ENCODE peak calls at places on chromosome 20, in six cellular contexts. B is ascending aorta, E is progenitor cell of endocrine pancreas, V is cardiac fibroblast, D is glutamatergic neuron, I is lower leg skin. F is an unnamed sample.
A peak's percentile ranks its signal among the peaks of the same experiment; 100 is the strongest.

GRCh38 chr20:24948939-24949679 is at the start of gene CST7:
- DNase-seq in B (no peak), E (no peak), V (peak; percentile 2), D (no peak), I (peak; percentile 88), F (no peak)

GRCh38 chr20:24297928-24298327 is 171.5 kb upstream of the SYNDIG1 start:
- DNase-seq in B (no peak), E (no peak), V (no peak), D (no peak), I (no peak), F (no peak)

GRCh38 chr20:35742741-35743523 is 872 bp upstream of the RBM39 start:
- DNase-seq in B (no peak), E (no peak), V (peak; percentile 41), D (no peak), I (no peak), F (peak; percentile 22)

GRCh38 chr20:19960745-19961144 is 56.4 kb upstream of the NAA20 start:
- DNase-seq in B (no peak), E (no peak), V (no peak), D (no peak), I (no peak), F (no peak)

GRCh38 chr20:20465259-20465658 is 97.4 kb downstream of the INSM1 start:
- DNase-seq in B (no peak), E (no peak), V (peak; percentile 25), D (no peak), I (no peak), F (no peak)

GRCh38 chr20:24381886-24382285 is 87.5 kb upstream of the SYNDIG1 start:
- DNase-seq in B (no peak), E (no peak), V (no peak), D (no peak), I (no peak), F (no peak)

GRCh38 chr20:23242556-23243180 is 107.9 kb upstream of the NXT1 start:
- DNase-seq in B (no peak), E (no peak), V (no peak), D (no peak), I (no peak), F (no peak)

GRCh38 chr20:444117-444516 is 18.2 kb downstream of the TBC1D20 start:
- DNase-seq in B (no peak), E (no peak), V (no peak), D (no peak), I (no peak), F (no peak)

GRCh38 chr20:21571841-21572690 is 58.2 kb upstream of the NKX2-2 start:
- DNase-seq in B (no peak), E (no peak), V (peak; percentile 16), D (no peak), I (peak; percentile 75), F (peak; percentile 28)

GRCh38 chr20:3168829-3169590 is 4.3 kb downstream of the LZTS3 start:
- DNase-seq in B (no peak), E (no peak), V (no peak), D (no peak), I (peak; percentile 43), F (no peak)

GRCh38 chr20:44961024-44961866 is 1.0 kb upstream of the TOMM34 start:
- DNase-seq in B (no peak), E (no peak), V (no peak), D (no peak), I (no peak), F (no peak)

GRCh38 chr20:44961868-44962267 is 1.7 kb upstream of the TOMM34 start:
- DNase-seq in B (no peak), E (no peak), V (peak; percentile 63), D (no peak), I (no peak), F (no peak)

GRCh38 chr20:44958276-44958675 is 1.9 kb downstream of the TOMM34 start:
- DNase-seq in B (no peak), E (no peak), V (no peak), D (no peak), I (no peak), F (no peak)

GRCh38 chr20:44959082-44959895 is 908 bp downstream of the TOMM34 start:
- DNase-seq in B (no peak), E (no peak), V (peak; percentile 76), D (no peak), I (no peak), F (peak; percentile 63)

DNA sequence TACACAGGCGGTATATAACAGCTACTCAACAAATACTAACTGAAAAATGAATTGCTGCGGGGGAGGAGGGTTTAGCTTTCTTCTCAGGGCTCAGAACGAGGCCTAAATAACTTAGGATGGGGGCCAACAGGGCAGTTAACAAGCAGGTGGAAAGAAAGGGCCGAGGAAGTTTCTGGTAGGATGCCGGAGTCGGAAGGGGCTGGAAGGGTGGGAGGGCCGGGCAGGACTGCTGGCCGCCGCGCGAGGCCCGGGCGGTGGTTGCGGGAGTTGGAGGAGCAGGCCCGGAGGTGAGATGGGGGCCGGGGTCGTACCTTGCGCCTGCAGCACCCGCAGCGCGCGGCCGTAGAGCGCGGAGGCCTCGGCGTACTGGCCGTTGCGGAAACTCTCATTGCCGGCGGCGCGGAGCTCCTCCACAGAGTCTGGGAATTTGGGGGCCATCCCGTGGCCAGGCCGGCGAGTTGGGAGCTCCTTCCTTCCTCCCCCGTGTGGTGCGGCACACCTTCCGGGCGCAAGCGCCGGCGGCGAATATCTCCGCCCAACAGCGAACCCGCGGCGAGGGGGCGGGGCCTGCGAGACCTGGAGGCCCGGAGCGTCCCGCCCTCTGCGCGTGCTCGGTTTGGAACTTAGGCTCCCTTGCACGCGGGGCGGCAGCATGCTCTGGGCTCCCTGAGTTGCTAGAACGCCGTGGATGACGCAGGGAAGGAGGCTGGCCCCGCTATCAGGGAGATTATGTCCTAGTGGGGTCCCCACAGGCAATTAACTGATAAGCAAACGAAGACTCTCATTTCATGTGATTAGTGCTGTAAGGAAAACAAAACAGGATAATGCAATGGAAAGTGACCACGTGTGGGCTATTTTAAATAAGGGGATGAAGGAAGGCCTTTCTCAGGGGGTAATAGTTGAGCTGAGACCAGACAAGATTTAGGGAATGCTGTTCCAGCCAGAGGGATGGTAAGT is at the start of gene TOMM34:
- DNase-seq in B (peak; percentile 80), E (peak; percentile 87), V (peak; percentile 91), D (peak; percentile 96), I (peak; percentile 99), F (peak; percentile 94)
- TF ChIP-seq CTCF in B (peak; percentile 8), E (no peak), V (no peak), D (no peak), I (no peak), F (no peak)

GRCh38 chr20:39775110-39775509 is 813.0 kb downstream of the DHX35 start:
- DNase-seq in B (no peak), E (no peak), V (peak; percentile 79), D (no peak), I (peak; percentile 92), F (peak; percentile 91)

GRCh38 chr20:39777610-39778009 is 815.5 kb downstream of the DHX35 start:
- DNase-seq in B (no peak), E (no peak), V (no peak), D (no peak), I (no peak), F (no peak)

GRCh38 chr20:39778431-39778830 is 816.3 kb downstream of the DHX35 start:
- DNase-seq in B (no peak), E (no peak), V (no peak), D (no peak), I (no peak), F (no peak)

GRCh38 chr20:39773380-39774000 is 811.3 kb downstream of the DHX35 start:
- DNase-seq in B (no peak), E (no peak), V (peak; percentile 8), D (no peak), I (no peak), F (peak; percentile 16)

DNA sequence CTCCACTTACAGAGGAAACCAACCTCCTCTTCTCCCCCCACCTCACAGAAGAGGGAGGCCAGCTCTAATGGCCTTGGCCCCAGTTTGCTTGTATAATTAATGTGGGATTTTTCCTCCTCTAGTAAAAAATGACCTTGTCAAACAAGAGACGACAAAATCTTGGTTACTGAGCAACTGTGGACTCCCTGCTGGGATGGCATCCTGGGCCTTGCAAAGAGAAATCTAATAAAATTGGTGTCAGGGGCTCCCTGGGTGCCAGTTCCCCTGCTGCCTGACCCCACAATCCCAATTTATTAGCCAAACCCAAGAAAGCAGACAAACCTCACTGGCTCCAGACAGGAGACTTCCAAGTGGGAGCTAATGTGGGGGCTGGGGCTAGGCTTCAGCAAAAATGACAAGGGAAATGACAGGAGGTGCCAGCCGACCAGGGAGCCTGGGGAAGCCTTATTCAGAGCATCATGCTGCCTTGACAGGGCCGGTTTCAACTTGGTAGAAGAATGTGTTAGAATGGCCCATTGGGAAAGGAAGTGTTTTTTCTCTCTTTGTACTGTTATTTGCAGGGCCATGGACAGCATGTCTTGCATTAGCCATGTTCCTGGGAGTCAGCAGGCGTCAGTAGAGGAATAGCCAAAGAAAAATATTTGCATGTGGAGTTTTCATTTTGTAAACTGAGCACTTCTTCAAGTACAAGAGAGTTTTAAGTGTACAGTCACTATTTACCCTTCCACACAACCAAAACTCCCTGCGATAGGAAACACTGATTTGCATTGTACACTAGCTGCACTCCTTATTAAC is 816.9 kb downstream of the DHX35 start:
- DNase-seq in B (no peak), E (no peak), V (no peak), D (no peak), I (no peak), F (no peak)
- TF ChIP-seq CTCF in B (no peak), E (no peak), V (no peak), D (no peak), I (no peak), F (no peak)

GRCh38 chr20:50189681-50190250 is 864 bp upstream of the CEBPB start:
- DNase-seq in B (no peak), E (peak; percentile 42), V (no peak), D (no peak), I (peak; percentile 93), F (peak; percentile 23)

GRCh38 chr20:50188287-50188688 is 2.3 kb upstream of the CEBPB start:
- DNase-seq in B (no peak), E (no peak), V (no peak), D (no peak), I (no peak), F (no peak)

GRCh38 chr20:50187403-50188051 is 3.1 kb upstream of the CEBPB start:
- DNase-seq in B (no peak), E (no peak), V (peak; percentile 59), D (no peak), I (no peak), F (peak; percentile 84)

GRCh38 chr20:50190251-50191064 is at the start of gene CEBPB:
- DNase-seq in B (no peak), E (peak; percentile 95), V (peak; percentile 89), D (peak; percentile 94), I (peak; percentile 99), F (peak; percentile 89)

DNA sequence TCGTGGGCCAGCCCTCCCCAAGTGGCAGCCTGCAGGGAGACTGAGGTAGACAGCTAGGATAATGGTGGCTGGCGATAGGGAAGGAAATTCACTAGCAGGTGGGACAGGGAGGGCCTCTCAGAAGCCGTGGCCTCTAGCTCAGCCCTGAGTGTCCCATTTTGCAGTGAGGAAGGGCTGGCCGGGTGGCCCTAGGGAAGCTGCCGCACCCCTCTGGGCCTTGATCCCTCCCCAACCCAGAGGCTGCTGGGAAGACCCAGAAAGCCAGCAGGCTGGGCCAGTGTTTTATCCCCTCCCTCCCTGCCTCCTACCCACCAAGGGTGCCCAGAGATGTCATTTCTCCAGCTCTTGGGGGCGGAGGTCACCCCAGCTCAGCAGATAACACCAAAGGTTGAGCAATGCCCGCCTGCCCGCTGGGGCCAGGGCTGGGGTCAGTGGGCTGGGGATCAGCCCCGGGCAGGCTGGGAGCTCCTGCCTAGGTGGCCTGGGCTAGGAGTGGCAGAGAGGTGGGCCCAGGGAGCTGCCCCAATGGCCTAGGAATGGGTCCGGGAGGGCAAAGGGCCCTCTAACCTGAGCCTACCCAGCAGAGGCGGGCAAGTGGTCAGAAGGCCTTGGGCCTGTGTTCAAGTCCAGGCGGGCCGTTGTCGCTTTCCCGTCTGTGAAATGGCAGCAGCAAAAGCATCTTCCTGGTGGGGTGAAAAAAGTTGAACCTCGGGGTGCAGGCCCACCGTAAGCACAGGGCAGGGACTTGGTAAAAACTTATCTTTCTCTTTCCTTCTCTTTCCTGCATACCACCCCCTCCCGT is 1.6 kb upstream of the CEBPB start:
- DNase-seq in B (no peak), E (no peak), V (no peak), D (no peak), I (no peak), F (no peak)
- TF ChIP-seq CTCF in B (no peak), E (no peak), V (no peak), D (no peak), I (no peak), F (no peak)

GRCh38 chr20:31494131-31494530 is 19.0 kb downstream of the REM1 start:
- DNase-seq in B (no peak), E (no peak), V (peak; percentile 74), D (peak; percentile 69), I (no peak), F (peak; percentile 62)
- TF ChIP-seq CTCF in B (no peak), E (peak; percentile 42), V (peak; percentile 72), D (peak; percentile 55), I (no peak), F (peak; percentile 18)

F was measured in MCF 10A.